ENCODE peak calls at places on chromosomes 16 and 17, in six cellular contexts. C is HFFc6; L is substantia nigra; P is AG10803; I is H9; H is stimulated activated naive CD8-positive, alpha-beta T cell treated with anti-CD3 and anti-CD28 coated beads, Interleukin-15, amount 100 ng/mL, for 72 hours. K is an unnamed sample.

GRCh38 chr16:8795096-8795495 is 2.3 kb downstream of the TMEM186 start:
- DNase-seq in I (no peak), C (no peak), L (no peak), P (no peak), H (no peak), K (no peak)

GRCh38 chr17:75468779-75469373 is 12.4 kb downstream of the TMEM94 start:
- DNase-seq in C (no peak), L (no peak), H (no peak), I (no peak), P (no peak), K (no peak)

GRCh38 chr17:58757162-58757613 is 1.5 kb downstream of the PPM1E start:
- DNase-seq in I (no peak), H (no peak), P (no peak), C (no peak), L (no peak), K (no peak)

GRCh38 chr16:73725147-73725546 is 571.5 kb upstream of the PSMD7 start:
- DNase-seq in P (no peak), I (no peak), C (no peak), H (no peak), L (peak), K (no peak)

GRCh38 chr16:12350945-12351344 is 374.4 kb downstream of the SNX29 start:
- DNase-seq in C (no peak), I (peak), H (no peak), P (no peak), L (no peak), K (no peak)

GRCh38 chr17:75325827-75326586 is 36.8 kb upstream of the SLC25A19 start:
- DNase-seq in I (no peak), L (no peak), C (peak), H (no peak), P (peak), K (no peak)

GRCh38 chr16:53518550-53519416 is 15.8 kb upstream of the AKTIP start:
- DNase-seq in L (no peak), I (no peak), P (peak), H (peak), C (no peak), K (no peak)

GRCh38 chr16:81693047-81693446 is 86.0 kb upstream of the PLCG2 start:
- DNase-seq in C (peak), P (peak), L (peak), H (no peak), I (no peak), K (no peak)

GRCh38 chr16:50761276-50761675 is 19.4 kb downstream of the CYLD start:
- DNase-seq in I (no peak), C (no peak), P (no peak), L (no peak), H (no peak), K (no peak)

GRCh38 chr17:32445075-32445427 is 741 bp downstream of the PSMD11 start:
- DNase-seq in L (no peak), I (peak), P (peak), H (no peak), C (peak), K (peak)

GRCh38 chr16:85479972-85480726 is 133.0 kb upstream of the GSE1 start:
- DNase-seq in P (no peak), C (no peak), H (no peak), L (no peak), I (peak), K (no peak)

GRCh38 chr16:359871-360697 is 7.6 kb upstream of the AXIN1 start:
- DNase-seq in H (no peak), C (no peak), I (no peak), P (no peak), L (no peak), K (no peak)

GRCh38 chr17:52419256-52419655 is 260.7 kb upstream of the CA10 start:
- DNase-seq in C (no peak), H (no peak), I (no peak), L (no peak), P (no peak), K (no peak)

GRCh38 chr16:73058616-73059409 is 10.9 kb upstream of the ZFHX3 start:
- DNase-seq in L (no peak), P (peak), H (no peak), C (no peak), I (no peak), K (peak)

GRCh38 chr17:44736551-44737240 is 22.1 kb upstream of the ADAM11 start:
- DNase-seq in C (no peak), H (no peak), I (no peak), P (no peak), L (no peak), K (no peak)

GRCh38 chr17:44315760-44316731 is 7.6 kb downstream of the RUNDC3A start:
- DNase-seq in P (no peak), L (no peak), H (no peak), I (peak), C (no peak), K (no peak)

GRCh38 chr16:57036315-57036714 is 47.0 kb downstream of the NLRC5 start:
- DNase-seq in C (no peak), P (no peak), H (no peak), L (no peak), I (no peak), K (no peak)